ENCODE peak calls at places on chromosomes 12 and 14, in eight cellular contexts. M, S, D, R, N, L, O and H are unnamed samples.

GRCh38 chr12:102811125-102811737 is 105.8 kb downstream of the PAH start:
- DNase-seq in M (peak; percentile 14), S (peak; percentile 34), D (no peak), R (peak; percentile 28), N (peak; percentile 25), L (no peak), O (no peak), H (peak; percentile 42)

GRCh38 chr12:66861157-66861750 is 182.4 kb upstream of the GRIP1 start:
- DNase-seq in M (peak; percentile 25), S (peak; percentile 68), D (peak; percentile 57), R (peak; percentile 80), N (peak; percentile 56), L (peak; percentile 48), O (no peak), H (peak; percentile 82)

GRCh38 chr12:51401020-51401419 is 9.8 kb upstream of the GALNT6 start:
- DNase-seq in M (no peak), S (no peak), D (no peak), R (no peak), N (no peak), L (no peak), O (no peak), H (no peak)

GRCh38 chr14:68390731-68391130 is 402.1 kb downstream of the ZFP36L1 start:
- DNase-seq in M (no peak), S (no peak), D (no peak), R (no peak), N (no peak), L (no peak), O (no peak), H (no peak)

GRCh38 chr14:22177870-22178269 is 411.2 kb downstream of the DAD1 start:
- DNase-seq in M (no peak), S (no peak), D (no peak), R (no peak), N (no peak), L (no peak), O (no peak), H (no peak)

GRCh38 chr12:131091976-131092691 is 138.4 kb downstream of the ADGRD1 start:
- DNase-seq in M (no peak), S (no peak), D (no peak), R (no peak), N (no peak), L (no peak), O (peak; percentile 54), H (no peak)

GRCh38 chr14:40417777-40418401 is 985.7 kb upstream of the FBXO33 start:
- DNase-seq in M (peak; percentile 51), S (peak; percentile 24), D (no peak), R (peak; percentile 16), N (peak; percentile 54), L (no peak), O (no peak), H (peak; percentile 55)

GRCh38 chr12:128607606-128608005 is 216.2 kb downstream of the SLC15A4 start:
- DNase-seq in M (no peak), S (no peak), D (no peak), R (no peak), N (peak; percentile 85), L (no peak), O (no peak), H (no peak)

GRCh38 chr14:59427653-59428578 is 37.3 kb downstream of the GPR135 start:
- DNase-seq in M (no peak), S (no peak), D (no peak), R (peak; percentile 26), N (peak; percentile 20), L (no peak), O (no peak), H (no peak)

GRCh38 chr14:64337901-64338615 is 43.9 kb upstream of the ESR2 start:
- DNase-seq in M (peak; percentile 84), S (peak; percentile 48), D (no peak), R (peak; percentile 71), N (peak; percentile 65), L (no peak), O (peak; percentile 63), H (peak; percentile 79)

GRCh38 chr14:50014809-50015208 is 101.6 kb downstream of the VCPKMT start:
- DNase-seq in M (no peak), S (no peak), D (no peak), R (no peak), N (no peak), L (no peak), O (no peak), H (no peak)

GRCh38 chr14:68548194-68549056 is 244.4 kb downstream of the ZFP36L1 start:
- DNase-seq in M (peak; percentile 95), S (peak; percentile 44), D (no peak), R (peak; percentile 98), N (peak; percentile 89), L (peak; percentile 74), O (no peak), H (no peak)

GRCh38 chr14:74655597-74656389 is 43.8 kb upstream of the LTBP2 start:
- DNase-seq in M (no peak), S (no peak), D (no peak), R (peak; percentile 65), N (no peak), L (no peak), O (no peak), H (no peak)

GRCh38 chr14:36647827-36648753 is 13.6 kb upstream of the PAX9 start:
- DNase-seq in M (peak; percentile 45), S (peak; percentile 54), D (no peak), R (peak; percentile 71), N (peak; percentile 38), L (no peak), O (no peak), H (no peak)

GRCh38 chr14:95173518-95173917 is 16.2 kb upstream of the DICER1 start:
- DNase-seq in M (no peak), S (no peak), D (no peak), R (no peak), N (no peak), L (no peak), O (no peak), H (no peak)

GRCh38 chr12:69008510-69008909 is 75.5 kb upstream of the CPM start:
- DNase-seq in M (no peak), S (no peak), D (no peak), R (no peak), N (peak; percentile 26), L (no peak), O (no peak), H (no peak)

GRCh38 chr12:100528044-100528443 is 45.4 kb upstream of the GAS2L3 start:
- DNase-seq in M (no peak), S (no peak), D (no peak), R (no peak), N (no peak), L (no peak), O (no peak), H (no peak)

GRCh38 chr12:104519190-104519857 is 62.6 kb downstream of the CHST11 start:
- DNase-seq in M (no peak), S (no peak), D (no peak), R (no peak), N (no peak), L (no peak), O (no peak), H (no peak)

GRCh38 chr14:100545359-100545758 is 41.9 kb downstream of the BEGAIN start:
- DNase-seq in M (no peak), S (no peak), D (no peak), R (no peak), N (no peak), L (no peak), O (no peak), H (no peak)

GRCh38 chr14:59028476-59029202 is 159.8 kb upstream of the DAAM1 start:
- DNase-seq in M (peak; percentile 80), S (peak; percentile 63), D (peak; percentile 2), R (peak; percentile 93), N (peak; percentile 98), L (peak; percentile 45), O (no peak), H (peak; percentile 56)

GRCh38 chr12:52929538-52929937 is 19.4 kb upstream of the KRT18 start:
- DNase-seq in M (no peak), S (no peak), D (no peak), R (no peak), N (no peak), L (no peak), O (no peak), H (no peak)

GRCh38 chr12:110372056-110372425 is 31.5 kb downstream of the ANAPC7 start:
- DNase-seq in M (no peak), S (no peak), D (no peak), R (no peak), N (no peak), L (no peak), O (no peak), H (no peak)

GRCh38 chr14:29927596-29928341 is at the start of gene PRKD1:
- DNase-seq in M (peak; percentile 8), S (peak; percentile 53), D (no peak), R (peak; percentile 85), N (peak; percentile 68), L (peak; percentile 59), O (no peak), H (no peak)

GRCh38 chr12:50282581-50283229 is 615 bp downstream of the LIMA1 start:
- DNase-seq in M (peak; percentile 50), S (no peak), D (no peak), R (peak; percentile 39), N (no peak), L (no peak), O (no peak), H (no peak)

GRCh38 chr12:72570601-72571000 is 298.4 kb downstream of the TRHDE start:
- DNase-seq in M (no peak), S (peak; percentile 8), D (no peak), R (no peak), N (no peak), L (no peak), O (no peak), H (peak; percentile 74)

GRCh38 chr12:104627231-104627974 is 170.7 kb downstream of the CHST11 start:
- DNase-seq in M (no peak), S (no peak), D (no peak), R (no peak), N (no peak), L (no peak), O (no peak), H (no peak)

GRCh38 chr14:104224516-104225281 is 86.3 kb downstream of the KIF26A start:
- DNase-seq in M (peak; percentile 58), S (peak; percentile 49), D (peak; percentile 39), R (peak; percentile 5), N (no peak), L (no peak), O (no peak), H (peak; percentile 24)

GRCh38 chr12:71299541-71300376 is 139.8 kb upstream of the LGR5 start:
- DNase-seq in M (no peak), S (no peak), D (no peak), R (peak; percentile 1), N (peak; percentile 67), L (no peak), O (no peak), H (no peak)

GRCh38 chr12:25286837-25287236 is 36.1 kb upstream of the KRAS start:
- DNase-seq in M (peak; percentile 48), S (no peak), D (no peak), R (no peak), N (peak; percentile 82), L (no peak), O (no peak), H (no peak)

GRCh38 chr12:95003921-95004272 is 400 bp upstream of the NDUFA12 start:
- DNase-seq in M (no peak), S (no peak), D (no peak), R (no peak), N (no peak), L (no peak), O (no peak), H (no peak)

GRCh38 chr12:120190985-120191480 is 3.5 kb downstream of the GCN1 start:
- DNase-seq in M (no peak), S (no peak), D (no peak), R (no peak), N (no peak), L (no peak), O (no peak), H (peak; percentile 49)

GRCh38 chr14:56816575-56817391 is 6.5 kb upstream of the OTX2 start:
- DNase-seq in M (no peak), S (no peak), D (no peak), R (peak; percentile 42), N (no peak), L (no peak), O (no peak), H (no peak)

GRCh38 chr14:29242755-29243340 is 476.3 kb downstream of the FOXG1 start:
- DNase-seq in M (no peak), S (no peak), D (no peak), R (peak; percentile 48), N (peak; percentile 62), L (no peak), O (no peak), H (no peak)

GRCh38 chr12:106648736-106649135 is 65.9 kb downstream of the RFX4 start:
- DNase-seq in M (no peak), S (no peak), D (no peak), R (no peak), N (peak; percentile 50), L (no peak), O (no peak), H (no peak)